ENCODE peak calls at places on chromosomes 4 and X, in eight cellular contexts. S is cardiac muscle cell, M is pancreas, Z is BJ, B is A549, C is H1, D is psoas muscle, Y is kidney epithelial cell. O is an unnamed sample.

GRCh38 chr4:185128272-185129119 is 14.6 kb upstream of the SLC25A4 start:
- DNase-seq in S (peak; percentile 47), B (peak; percentile 40), Z (no peak), Y (no peak), M (peak; percentile 60), D (peak; percentile 26), C (no peak), O (no peak)

GRCh38 chrX:22196151-22196550 is 76.6 kb upstream of the CBLL2 start:
- DNase-seq in Y (no peak), B (no peak), Z (peak; percentile 7), M (no peak), D (no peak), S (no peak), C (no peak), O (peak; percentile 72)

GRCh38 chr4:8409271-8410065 is 31.1 kb downstream of the ACOX3 start:
- DNase-seq in Y (no peak), S (peak; percentile 21), B (no peak), M (no peak), Z (no peak), C (no peak), D (no peak), O (peak; percentile 9)

GRCh38 chrX:9429767-9430166 is 35.1 kb upstream of the TBL1X start:
- DNase-seq in C (no peak), D (no peak), Z (no peak), M (no peak), Y (no peak), S (no peak), B (no peak), O (no peak)

GRCh38 chrX:23898412-23898959 is 9.3 kb downstream of the APOO start:
- DNase-seq in S (peak; percentile 48), Z (no peak), C (no peak), D (no peak), M (no peak), B (no peak), Y (no peak), O (peak; percentile 54)

GRCh38 chrX:84363054-84363453 is 139.2 kb downstream of the HDX start:
- DNase-seq in S (peak; percentile 12), C (no peak), B (no peak), Z (no peak), M (no peak), Y (no peak), D (no peak), O (peak; percentile 8)

GRCh38 chrX:70062076-70062475 is at the start of gene OTUD6A:
- DNase-seq in D (no peak), B (no peak), C (no peak), M (no peak), Z (no peak), Y (no peak), S (no peak), O (no peak)

GRCh38 chrX:154918060-154918483 is 31.9 kb downstream of the F8A1 start:
- DNase-seq in C (peak; percentile 7), M (no peak), Z (peak; percentile 31), B (peak; percentile 32), Y (peak; percentile 2), D (peak; percentile 19), S (peak; percentile 89), O (peak; percentile 66)

GRCh38 chr4:184573701-184574100 is 75.5 kb downstream of the CASP3 start:
- DNase-seq in S (no peak), Y (no peak), Z (no peak), B (no peak), M (no peak), C (no peak), D (no peak), O (no peak)

GRCh38 chrX:74535211-74535621 is 79.2 kb downstream of the RLIM start:
- DNase-seq in Z (peak; percentile 12), S (peak; percentile 75), Y (no peak), B (no peak), D (no peak), C (no peak), M (no peak), O (peak; percentile 83)

GRCh38 chrX:116436358-116436816 is at the start of gene SLC6A14:
- DNase-seq in D (peak; percentile 4), C (no peak), B (no peak), Z (no peak), S (no peak), M (peak; percentile 48), Y (no peak), O (no peak)

GRCh38 chr4:159526172-159526571 is 423.3 kb downstream of the RAPGEF2 start:
- DNase-seq in B (no peak), Z (no peak), C (no peak), M (no peak), D (no peak), Y (no peak), S (no peak), O (no peak)

GRCh38 chrX:155048997-155049619 is 21.8 kb downstream of the CMC4 start:
- DNase-seq in Z (no peak), D (peak; percentile 19), B (peak; percentile 27), Y (no peak), M (no peak), S (peak; percentile 74), C (no peak), O (peak; percentile 70)

GRCh38 chr4:151804821-151805220 is 44.0 kb upstream of the GATB start:
- DNase-seq in Y (no peak), M (no peak), C (no peak), D (no peak), Z (no peak), S (no peak), B (no peak), O (no peak)

DNA sequence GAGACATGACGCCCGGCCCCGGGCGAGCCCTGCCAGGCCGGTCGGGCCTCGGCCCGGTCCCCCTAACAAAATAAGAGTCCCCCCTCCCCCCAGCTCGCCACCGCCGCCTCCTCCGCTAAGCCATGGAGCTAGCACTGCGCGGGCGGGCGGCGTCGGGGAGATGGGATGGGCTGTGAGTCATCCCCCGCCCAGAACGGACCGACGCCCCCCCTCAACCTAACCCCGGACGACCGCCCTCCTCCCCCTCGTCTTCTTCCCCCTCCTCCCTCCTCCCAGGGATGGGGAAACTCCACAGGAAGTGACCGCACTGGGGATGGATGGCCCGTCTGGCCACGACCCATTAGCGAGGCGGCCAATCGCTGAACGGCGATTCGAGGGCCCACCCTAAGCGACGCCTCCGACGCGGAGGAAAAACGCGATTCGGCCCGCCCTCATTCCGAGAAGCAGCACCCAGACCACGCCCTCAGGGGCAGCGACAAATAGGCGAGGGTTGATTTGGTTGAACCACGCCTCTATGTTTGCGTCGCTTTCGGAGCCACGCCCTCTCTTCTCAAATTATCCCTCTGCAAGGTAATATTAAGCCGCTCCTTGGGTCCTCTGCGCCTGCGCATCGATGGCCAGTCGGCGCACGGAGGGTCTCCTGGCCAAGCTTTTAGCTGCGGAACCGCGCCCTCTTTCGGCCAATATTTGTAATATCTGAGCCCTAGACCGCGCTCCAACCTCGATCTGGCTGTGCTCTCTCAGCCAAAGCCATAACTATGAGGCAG is at the start of gene TFE3:
- DNase-seq in D (peak; percentile 97), B (peak; percentile 91), Y (peak; percentile 93), M (peak; percentile 99), Z (peak; percentile 98), C (peak; percentile 96), S (peak; percentile 99), O (peak; percentile 98)
- H3K4me3 ChIP-seq in D (peak within 1 kb of the TSS; percentile 85), B (peak within 1 kb of the TSS; percentile 93), Y (peak within 1 kb of the TSS; percentile 52), M (peak within 1 kb of the TSS; percentile 63), Z (peak within 1 kb of the TSS; percentile 75), C (peak within 1 kb of the TSS; percentile 95), S (peak within 1 kb of the TSS; percentile 61), O (peak within 1 kb of the TSS; percentile 91)

DNA sequence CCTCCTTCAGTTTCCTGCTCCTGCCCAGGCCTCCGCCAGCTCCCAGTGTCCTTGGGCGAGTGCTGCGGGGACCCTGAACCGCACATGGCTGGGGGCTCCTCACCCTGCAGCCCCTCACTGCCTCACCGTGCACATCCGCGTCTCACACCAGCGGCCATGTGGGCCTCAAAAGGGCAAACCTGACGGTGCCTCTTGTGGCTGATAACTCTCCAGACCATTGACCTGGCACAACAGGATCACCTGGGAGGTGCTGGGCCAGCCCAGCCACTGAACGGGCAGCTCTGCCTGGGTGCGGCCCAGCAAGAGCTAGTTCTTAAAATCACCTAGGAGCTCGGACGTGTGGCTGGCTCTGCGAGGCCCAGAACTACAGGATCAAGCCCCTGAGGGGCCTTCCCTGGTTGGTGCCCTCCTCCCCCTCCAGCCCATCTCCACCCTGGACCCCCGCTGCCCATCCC is 4.1 kb upstream of the S100P start:
- DNase-seq in D (no peak), Y (no peak), B (no peak), S (no peak), M (no peak), C (no peak), Z (no peak), O (no peak)
- H3K4me3 ChIP-seq in D (no peak overlapping the region), Y (no peak overlapping the region), B (no peak overlapping the region), S (no peak overlapping the region), M (no peak overlapping the region), C (no peak overlapping the region), Z (no peak overlapping the region), O (no peak overlapping the region)

DNA sequence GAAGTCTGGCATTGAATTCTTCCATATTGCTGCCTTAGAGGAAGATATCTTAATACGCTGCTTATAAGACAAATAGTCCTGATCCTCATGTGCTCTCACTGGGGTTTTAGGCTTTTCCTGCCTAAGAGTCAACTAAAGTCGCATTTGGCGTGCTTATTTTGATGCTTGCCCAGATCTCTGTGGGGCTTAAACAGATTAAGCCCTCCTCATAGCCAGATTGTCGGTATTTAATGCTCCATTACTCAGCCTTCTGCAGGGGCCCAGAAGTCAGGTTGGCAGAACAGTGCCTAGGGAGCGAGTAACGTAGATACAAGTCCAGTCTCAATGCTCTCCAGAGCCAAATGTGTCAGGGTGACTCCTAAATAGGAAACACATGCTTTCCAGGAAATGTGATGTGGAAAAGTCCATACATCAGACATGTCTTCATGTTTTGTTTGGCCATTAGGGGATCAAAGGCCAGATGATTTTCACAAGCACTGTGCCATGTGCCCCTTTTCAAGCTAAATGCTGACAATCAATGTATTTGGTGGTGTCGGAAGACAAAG is 262.8 kb downstream of the PRDM5 start:
- DNase-seq in S (no peak), D (no peak), B (no peak), Y (no peak), Z (no peak), C (no peak), M (no peak), O (peak; percentile 11)
- H3K4me3 ChIP-seq in S (no peak overlapping the region), D (no peak overlapping the region), B (no peak overlapping the region), Y (no peak overlapping the region), Z (no peak overlapping the region), C (no peak overlapping the region), M (no peak overlapping the region), O (no peak overlapping the region)

GRCh38 chr4:1792832-1793495 is at the start of gene FGFR3:
- DNase-seq in B (peak; percentile 54), Y (no peak), M (no peak), Z (no peak), D (peak; percentile 44), C (peak; percentile 47), S (peak; percentile 34), O (no peak)
- H3K4me3 ChIP-seq in B (peak within 1 kb of the TSS; percentile 62), Y (peak within 1 kb of the TSS; percentile 41), M (peak within 1 kb of the TSS; percentile 51), Z (peak within 1 kb of the TSS; percentile 42), D (peak within 1 kb of the TSS; percentile 60), C (peak within 1 kb of the TSS; percentile 71), S (peak within 1 kb of the TSS; percentile 54), O (peak within 1 kb of the TSS; percentile 24)

GRCh38 chr4:6322067-6322760 is 52.6 kb downstream of the WFS1 start:
- DNase-seq in C (no peak), B (no peak), M (no peak), D (no peak), Y (no peak), Z (no peak), S (no peak), O (no peak)
- H3K4me3 ChIP-seq in C (no peak overlapping the region), B (no peak overlapping the region), M (no peak overlapping the region), D (no peak overlapping the region), Y (no peak overlapping the region), Z (no peak overlapping the region), S (no peak overlapping the region), O (no peak overlapping the region)

GRCh38 chr4:54226399-54227260 is 2.5 kb upstream of the PDGFRA start:
- DNase-seq in Z (no peak), C (no peak), B (no peak), D (peak; percentile 69), Y (no peak), S (peak; percentile 96), M (no peak), O (peak; percentile 94)
- H3K4me3 ChIP-seq in Z (peak overlapping the region; percentile 92), C (peak overlapping the region; percentile 32), B (no peak overlapping the region), D (peak overlapping the region; percentile 58), Y (no peak overlapping the region), S (peak overlapping the region; percentile 64), M (peak overlapping the region; percentile 24), O (peak overlapping the region; percentile 82)

O was measured in foreskin fibroblast.